ENCODE peak calls at places on chromosomes 2 and 18, in five cellular contexts. One of them, this sample, is unnamed.
A peak's percentile ranks its signal among the peaks of the same experiment; 100 is the strongest.

GRCh38 chr2:170500770-170501169 is 214.4 kb upstream of the SP5 start:
- DNase-seq in transverse colon: no peak
- DNase-seq in GM06990: no peak
- DNase-seq in choroid plexus epithelial cell: no peak
- DNase-seq in CD8-positive, alpha-beta memory T cell: no peak
- DNase-seq in this sample: no peak

GRCh38 chr2:204625135-204625534 is 79.9 kb downstream of the PARD3B start:
- DNase-seq in transverse colon: peak; percentile 24
- DNase-seq in GM06990: no peak
- DNase-seq in choroid plexus epithelial cell: no peak
- DNase-seq in CD8-positive, alpha-beta memory T cell: no peak
- DNase-seq in this sample: no peak

GRCh38 chr2:102051659-102052366 is 60.1 kb downstream of the IL1R2 start:
- DNase-seq in transverse colon: no peak
- DNase-seq in GM06990: no peak
- DNase-seq in choroid plexus epithelial cell: no peak
- DNase-seq in CD8-positive, alpha-beta memory T cell: no peak
- DNase-seq in this sample: no peak

GRCh38 chr18:9876867-9877654 is 8.7 kb upstream of the TXNDC2 start:
- DNase-seq in transverse colon: no peak
- DNase-seq in GM06990: no peak
- DNase-seq in choroid plexus epithelial cell: peak; percentile 94
- DNase-seq in CD8-positive, alpha-beta memory T cell: no peak
- DNase-seq in this sample: no peak

GRCh38 chr18:75365837-75366236 is 61.7 kb downstream of the SMIM21 start:
- DNase-seq in transverse colon: no peak
- DNase-seq in GM06990: no peak
- DNase-seq in choroid plexus epithelial cell: no peak
- DNase-seq in CD8-positive, alpha-beta memory T cell: no peak
- DNase-seq in this sample: no peak

GRCh38 chr18:63947051-63947790 is 1.9 kb upstream of the HMSD start:
- DNase-seq in transverse colon: no peak
- DNase-seq in GM06990: no peak
- DNase-seq in choroid plexus epithelial cell: no peak
- DNase-seq in CD8-positive, alpha-beta memory T cell: no peak
- DNase-seq in this sample: no peak

GRCh38 chr2:172084734-172085459 is 410 bp upstream of the DLX1 start:
- DNase-seq in transverse colon: peak; percentile 69
- DNase-seq in GM06990: peak; percentile 80
- DNase-seq in choroid plexus epithelial cell: peak; percentile 94
- DNase-seq in CD8-positive, alpha-beta memory T cell: peak; percentile 54
- DNase-seq in this sample: peak; percentile 92

GRCh38 chr18:5058768-5059539 is 138.1 kb downstream of the AKAIN1 start:
- DNase-seq in transverse colon: no peak
- DNase-seq in GM06990: peak; percentile 38
- DNase-seq in choroid plexus epithelial cell: no peak
- DNase-seq in CD8-positive, alpha-beta memory T cell: peak; percentile 48
- DNase-seq in this sample: peak; percentile 42

GRCh38 chr18:37403100-37403781 is 162.4 kb downstream of the CELF4 start:
- DNase-seq in transverse colon: no peak
- DNase-seq in GM06990: no peak
- DNase-seq in choroid plexus epithelial cell: peak; percentile 30
- DNase-seq in CD8-positive, alpha-beta memory T cell: no peak
- DNase-seq in this sample: no peak

GRCh38 chr2:226977775-226978190 is 141.9 kb downstream of the RHBDD1 start:
- DNase-seq in transverse colon: no peak
- DNase-seq in GM06990: no peak
- DNase-seq in choroid plexus epithelial cell: peak; percentile 83
- DNase-seq in CD8-positive, alpha-beta memory T cell: no peak
- DNase-seq in this sample: peak; percentile 84

GRCh38 chr2:42639340-42640077 is 71.1 kb downstream of the MTA3 start:
- DNase-seq in transverse colon: no peak
- DNase-seq in GM06990: no peak
- DNase-seq in choroid plexus epithelial cell: no peak
- DNase-seq in CD8-positive, alpha-beta memory T cell: no peak
- DNase-seq in this sample: no peak

GRCh38 chr2:175630319-175631246 is 371.5 kb downstream of the LNPK start:
- DNase-seq in transverse colon: no peak
- DNase-seq in GM06990: no peak
- DNase-seq in choroid plexus epithelial cell: no peak
- DNase-seq in CD8-positive, alpha-beta memory T cell: no peak
- DNase-seq in this sample: no peak

GRCh38 chr18:77897606-77898005 is 648.0 kb downstream of the GALR1 start:
- DNase-seq in transverse colon: no peak
- DNase-seq in GM06990: no peak
- DNase-seq in choroid plexus epithelial cell: no peak
- DNase-seq in CD8-positive, alpha-beta memory T cell: no peak
- DNase-seq in this sample: no peak

GRCh38 chr2:108444941-108445840 is 3.8 kb upstream of the GCC2 start:
- DNase-seq in transverse colon: no peak
- DNase-seq in GM06990: no peak
- DNase-seq in choroid plexus epithelial cell: peak; percentile 18
- DNase-seq in CD8-positive, alpha-beta memory T cell: no peak
- DNase-seq in this sample: no peak

DNA sequence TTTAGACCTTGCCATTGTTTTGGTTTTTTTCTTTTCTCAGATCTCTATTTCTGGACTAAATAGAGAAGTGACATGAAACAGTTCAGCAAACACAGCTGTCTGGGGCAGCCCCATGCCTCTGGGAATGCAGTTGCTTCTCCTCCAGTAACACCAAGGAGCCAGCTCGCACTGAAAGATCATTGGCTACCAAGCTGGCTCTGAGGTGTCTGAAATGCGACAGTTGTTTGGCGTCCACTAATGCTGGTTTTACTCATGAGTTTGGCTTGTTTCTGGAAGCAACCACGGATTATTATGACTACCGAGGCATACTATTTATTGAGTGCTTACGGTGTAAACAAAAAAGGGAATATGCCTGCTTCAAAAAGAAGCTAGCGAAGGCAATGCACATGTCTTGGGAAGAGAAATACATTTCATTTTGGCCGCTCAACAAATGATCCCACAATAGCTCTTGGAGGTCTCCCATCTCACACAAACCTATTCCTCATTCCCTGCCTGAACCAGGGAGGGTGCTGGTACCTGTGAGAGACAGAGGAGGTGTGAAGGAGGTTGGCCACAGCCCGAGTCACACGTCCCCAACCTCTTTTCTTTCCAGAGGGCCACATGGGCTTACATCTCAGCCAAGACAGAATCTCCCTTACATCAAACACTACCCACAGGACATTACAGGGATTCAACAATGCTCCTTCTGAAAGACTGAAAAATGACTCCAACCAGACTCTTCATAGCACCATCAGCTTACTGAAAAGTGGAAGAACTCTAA is 37.5 kb upstream of the NEB start:
- DNase-seq in transverse colon: peak; percentile 28
- DNase-seq in GM06990: peak; percentile 75
- DNase-seq in choroid plexus epithelial cell: no peak
- DNase-seq in CD8-positive, alpha-beta memory T cell: no peak
- DNase-seq in this sample: no peak
- H3K4me3 ChIP-seq in transverse colon: no peak overlapping the region
- H3K4me3 ChIP-seq in GM06990: no peak overlapping the region
- H3K4me3 ChIP-seq in choroid plexus epithelial cell: no peak overlapping the region
- H3K4me3 ChIP-seq in CD8-positive, alpha-beta memory T cell: no peak overlapping the region
- H3K4me3 ChIP-seq in this sample: no peak overlapping the region

GRCh38 chr18:62767321-62767720 is 52.0 kb downstream of the PHLPP1 start:
- DNase-seq in transverse colon: no peak
- DNase-seq in GM06990: no peak
- DNase-seq in choroid plexus epithelial cell: peak; percentile 67
- DNase-seq in CD8-positive, alpha-beta memory T cell: no peak
- DNase-seq in this sample: no peak

GRCh38 chr18:62771494-62771893 is 56.2 kb downstream of the PHLPP1 start:
- DNase-seq in transverse colon: no peak
- DNase-seq in GM06990: no peak
- DNase-seq in choroid plexus epithelial cell: no peak
- DNase-seq in CD8-positive, alpha-beta memory T cell: no peak
- DNase-seq in this sample: peak; percentile 28

GRCh38 chr18:62766266-62766665 is 50.9 kb downstream of the PHLPP1 start:
- DNase-seq in transverse colon: no peak
- DNase-seq in GM06990: no peak
- DNase-seq in choroid plexus epithelial cell: no peak
- DNase-seq in CD8-positive, alpha-beta memory T cell: no peak
- DNase-seq in this sample: no peak

GRCh38 chr18:62769216-62769615 is 53.9 kb downstream of the PHLPP1 start:
- DNase-seq in transverse colon: no peak
- DNase-seq in GM06990: no peak
- DNase-seq in choroid plexus epithelial cell: no peak
- DNase-seq in CD8-positive, alpha-beta memory T cell: no peak
- DNase-seq in this sample: no peak

DNA sequence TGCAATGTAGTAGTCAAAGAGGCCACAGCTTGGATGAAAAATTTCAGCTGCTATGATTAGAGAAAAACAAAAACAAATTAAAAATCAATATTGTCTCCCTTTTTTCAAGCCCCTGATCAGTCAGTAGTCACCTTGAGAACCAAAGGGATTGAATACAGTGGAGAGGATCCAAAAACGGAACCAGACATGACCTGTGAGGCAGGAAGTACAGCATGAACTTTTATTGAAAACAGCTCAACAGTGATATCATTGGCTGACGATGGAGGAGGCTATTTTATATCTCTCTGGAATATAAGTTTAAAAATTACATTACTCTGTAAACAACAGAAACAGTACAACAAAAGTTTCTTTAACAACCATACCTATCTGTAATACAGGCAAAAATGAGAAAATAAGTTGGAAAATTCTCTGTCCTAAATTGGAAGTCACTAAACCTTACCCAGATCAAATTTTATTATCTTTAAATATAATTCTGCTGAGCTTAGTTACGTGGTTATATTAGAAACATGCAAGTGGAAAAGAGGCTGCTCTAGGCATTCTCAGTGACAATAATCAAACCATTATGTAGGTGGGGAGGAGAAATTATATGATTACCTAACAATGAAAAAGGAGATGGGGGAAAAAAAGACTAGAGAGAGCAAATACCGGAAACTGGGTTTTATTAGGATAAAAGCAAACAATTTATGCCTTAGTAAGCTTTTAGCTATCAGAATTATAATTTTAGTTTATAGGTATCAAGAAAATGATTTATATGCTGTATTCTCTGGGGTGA is 53.0 kb downstream of the PHLPP1 start:
- DNase-seq in transverse colon: no peak
- DNase-seq in GM06990: no peak
- DNase-seq in choroid plexus epithelial cell: peak; percentile 44
- DNase-seq in CD8-positive, alpha-beta memory T cell: no peak
- DNase-seq in this sample: no peak
- H3K4me3 ChIP-seq in transverse colon: no peak overlapping the region
- H3K4me3 ChIP-seq in GM06990: no peak overlapping the region
- H3K4me3 ChIP-seq in choroid plexus epithelial cell: no peak overlapping the region
- H3K4me3 ChIP-seq in CD8-positive, alpha-beta memory T cell: no peak overlapping the region
- H3K4me3 ChIP-seq in this sample: no peak overlapping the region

GRCh38 chr2:126658316-126658909 is 2.5 kb downstream of the GYPC start:
- DNase-seq in transverse colon: no peak
- DNase-seq in GM06990: no peak
- DNase-seq in choroid plexus epithelial cell: no peak
- DNase-seq in CD8-positive, alpha-beta memory T cell: no peak
- DNase-seq in this sample: peak; percentile 59
- H3K4me3 ChIP-seq in transverse colon: no peak overlapping the region
- H3K4me3 ChIP-seq in GM06990: peak overlapping the region; percentile 70
- H3K4me3 ChIP-seq in choroid plexus epithelial cell: peak overlapping the region; percentile 21
- H3K4me3 ChIP-seq in CD8-positive, alpha-beta memory T cell: peak overlapping the region; percentile 74
- H3K4me3 ChIP-seq in this sample: peak overlapping the region; percentile 77

GRCh38 chr2:98637401-98638144 is 29.2 kb downstream of the UNC50 start:
- DNase-seq in transverse colon: no peak
- DNase-seq in GM06990: peak; percentile 52
- DNase-seq in choroid plexus epithelial cell: no peak
- DNase-seq in CD8-positive, alpha-beta memory T cell: peak; percentile 70
- DNase-seq in this sample: peak; percentile 83
- H3K4me3 ChIP-seq in transverse colon: no peak overlapping the region
- H3K4me3 ChIP-seq in GM06990: no peak overlapping the region
- H3K4me3 ChIP-seq in choroid plexus epithelial cell: no peak overlapping the region
- H3K4me3 ChIP-seq in CD8-positive, alpha-beta memory T cell: peak overlapping the region; percentile 29
- H3K4me3 ChIP-seq in this sample: peak overlapping the region; percentile 21

GRCh38 chr2:219175486-219175885 is 1.2 kb downstream of the CNPPD1 start:
- DNase-seq in transverse colon: no peak
- DNase-seq in GM06990: no peak
- DNase-seq in choroid plexus epithelial cell: no peak
- DNase-seq in CD8-positive, alpha-beta memory T cell: no peak
- DNase-seq in this sample: no peak
- H3K4me3 ChIP-seq in transverse colon: no peak overlapping the region
- H3K4me3 ChIP-seq in GM06990: peak overlapping the region; percentile 96
- H3K4me3 ChIP-seq in choroid plexus epithelial cell: no peak overlapping the region
- H3K4me3 ChIP-seq in CD8-positive, alpha-beta memory T cell: peak overlapping the region; percentile 64
- H3K4me3 ChIP-seq in this sample: no peak overlapping the region

DNA sequence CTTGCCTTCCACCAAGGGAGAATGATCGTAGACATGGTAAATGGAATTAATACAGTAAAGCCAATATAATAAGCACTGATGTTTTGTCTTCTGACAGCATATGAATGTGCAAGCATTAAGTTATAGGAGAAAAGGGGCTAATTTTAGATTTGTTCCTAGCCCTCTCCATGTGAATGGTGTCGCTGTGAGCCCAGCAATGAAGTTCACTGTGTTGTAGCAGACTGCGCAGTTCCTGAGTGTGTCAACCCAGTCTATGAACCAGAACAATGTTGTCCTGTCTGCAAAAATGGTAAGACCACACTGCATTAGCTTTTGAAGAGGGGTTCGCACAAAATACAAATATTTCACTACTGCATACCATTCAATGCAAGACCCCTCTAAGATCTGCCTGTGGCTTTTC is 25.6 kb downstream of the VWC2L start:
- DNase-seq in transverse colon: no peak
- DNase-seq in GM06990: no peak
- DNase-seq in choroid plexus epithelial cell: no peak
- DNase-seq in CD8-positive, alpha-beta memory T cell: no peak
- DNase-seq in this sample: no peak
- H3K4me3 ChIP-seq in transverse colon: no peak overlapping the region
- H3K4me3 ChIP-seq in GM06990: no peak overlapping the region
- H3K4me3 ChIP-seq in choroid plexus epithelial cell: no peak overlapping the region
- H3K4me3 ChIP-seq in CD8-positive, alpha-beta memory T cell: no peak overlapping the region
- H3K4me3 ChIP-seq in this sample: no peak overlapping the region

GRCh38 chr18:2979027-2979570 is 33.8 kb downstream of the LPIN2 start:
- DNase-seq in transverse colon: no peak
- DNase-seq in GM06990: no peak
- DNase-seq in choroid plexus epithelial cell: peak; percentile 89
- DNase-seq in CD8-positive, alpha-beta memory T cell: no peak
- DNase-seq in this sample: no peak

GRCh38 chr18:2976733-2977132 is 36.2 kb downstream of the LPIN2 start:
- DNase-seq in transverse colon: no peak
- DNase-seq in GM06990: no peak
- DNase-seq in choroid plexus epithelial cell: no peak
- DNase-seq in CD8-positive, alpha-beta memory T cell: no peak
- DNase-seq in this sample: no peak

GRCh38 chr18:2978208-2978607 is 34.7 kb downstream of the LPIN2 start:
- DNase-seq in transverse colon: no peak
- DNase-seq in GM06990: no peak
- DNase-seq in choroid plexus epithelial cell: peak; percentile 70
- DNase-seq in CD8-positive, alpha-beta memory T cell: no peak
- DNase-seq in this sample: no peak

GRCh38 chr18:2979871-2980606 is 32.9 kb downstream of the LPIN2 start:
- DNase-seq in transverse colon: no peak
- DNase-seq in GM06990: no peak
- DNase-seq in choroid plexus epithelial cell: no peak
- DNase-seq in CD8-positive, alpha-beta memory T cell: no peak
- DNase-seq in this sample: no peak

GRCh38 chr18:2978626-2979025 is 34.3 kb downstream of the LPIN2 start:
- DNase-seq in transverse colon: no peak
- DNase-seq in GM06990: no peak
- DNase-seq in choroid plexus epithelial cell: peak; percentile 91
- DNase-seq in CD8-positive, alpha-beta memory T cell: no peak
- DNase-seq in this sample: no peak
- H3K4me3 ChIP-seq in transverse colon: no peak overlapping the region
- H3K4me3 ChIP-seq in GM06990: peak overlapping the region; percentile 39
- H3K4me3 ChIP-seq in choroid plexus epithelial cell: peak overlapping the region; percentile 10
- H3K4me3 ChIP-seq in CD8-positive, alpha-beta memory T cell: peak overlapping the region; percentile 63
- H3K4me3 ChIP-seq in this sample: no peak overlapping the region

This sample was measured in Jurkat, Clone E6-1.